ENCODE peak calls at places on chromosomes 4 and X, in six cellular contexts. K is effector CD8-positive, alpha-beta T cell; J is LoVo; P is Calu3; A is retina; X is activated naive CD4-positive, alpha-beta T cell treated with Interleukin-2 at 50 U/mL for 16 hours. H is an unnamed sample.

GRCh38 chr4:171378323-171378722 is 434.9 kb upstream of the GALNTL6 start:
- DNase-seq in X (no peak), P (no peak), J (no peak), K (no peak), A (no peak), H (no peak)

GRCh38 chr4:108272566-108272965 is 103.8 kb upstream of the LEF1 start:
- DNase-seq in A (no peak), X (no peak), P (no peak), K (no peak), J (peak; percentile 11), H (no peak)

GRCh38 chr4:48290146-48290772 is 20.6 kb upstream of the TEC start:
- DNase-seq in P (peak; percentile 47), J (peak; percentile 46), K (no peak), A (no peak), X (no peak), H (peak; percentile 33)

GRCh38 chr4:119679251-119679650 is 50.6 kb upstream of the PDE5A start:
- DNase-seq in A (no peak), K (no peak), X (no peak), J (no peak), P (no peak), H (no peak)

GRCh38 chr4:29046166-29046565 is 1674.0 kb upstream of the PCDH7 start:
- DNase-seq in K (no peak), X (no peak), A (no peak), J (no peak), P (no peak), H (no peak)

GRCh38 chr4:32031026-32031425 is 1310.9 kb downstream of the PCDH7 start:
- DNase-seq in A (no peak), P (no peak), J (no peak), X (no peak), K (no peak), H (no peak)

GRCh38 chrX:34147345-34147744 is 15.2 kb upstream of the FAM47A start:
- DNase-seq in X (no peak), K (no peak), A (no peak), P (no peak), J (no peak), H (no peak)

GRCh38 chrX:13876652-13877051 is 59.8 kb upstream of the GPM6B start:
- DNase-seq in A (no peak), P (no peak), J (no peak), K (no peak), X (no peak), H (no peak)

GRCh38 chr4:161926033-161926828 is 237.6 kb downstream of the FSTL5 start:
- DNase-seq in J (no peak), K (no peak), X (no peak), P (no peak), A (no peak), H (no peak)